ENCODE peak calls at places on chromosomes 12 and 14, in six cellular contexts. Z is upper lobe of right lung, V is neural progenitor cell, M is tibial artery, O is aorta, Y is body of pancreas. A is an unnamed sample.
A peak's percentile ranks its signal among the peaks of the same experiment; 100 is the strongest.

GRCh38 chr14:23562822-23563472 is 4.6 kb downstream of the AP1G2 start:
- DNase-seq in Z (no peak), M (no peak), O (no peak), Y (peak; percentile 62), V (peak; percentile 81), A (no peak)

GRCh38 chr12:57626111-57626928 is 6.7 kb downstream of the B4GALNT1 start:
- DNase-seq in Z (no peak), Y (no peak), M (no peak), V (no peak), O (no peak), A (no peak)

GRCh38 chr12:11499802-11500201 is 104.4 kb upstream of the PRB2 start:
- DNase-seq in M (no peak), V (no peak), Z (no peak), O (no peak), Y (no peak), A (no peak)

GRCh38 chr14:43369710-43370109 is 1137.4 kb downstream of the FSCB start:
- DNase-seq in Z (no peak), V (no peak), Y (no peak), O (no peak), M (no peak), A (no peak)

GRCh38 chr14:65846469-65846868 is 433.9 kb downstream of the FUT8 start:
- DNase-seq in O (no peak), M (no peak), Y (no peak), Z (no peak), V (no peak), A (no peak)

GRCh38 chr14:101733211-101733610 is 28.3 kb upstream of the PPP2R5C start:
- DNase-seq in Y (no peak), Z (no peak), O (no peak), M (no peak), V (no peak), A (no peak)

GRCh38 chr14:31949709-31950108 is 127.4 kb upstream of the ARHGAP5 start:
- DNase-seq in Y (no peak), O (no peak), V (no peak), Z (no peak), M (no peak), A (no peak)

GRCh38 chr12:22625671-22626251 is 790 bp downstream of the ETNK1 start:
- DNase-seq in Z (no peak), M (peak; percentile 23), O (no peak), V (peak; percentile 82), Y (no peak), A (no peak)

GRCh38 chr12:104568881-104569280 is 112.1 kb downstream of the CHST11 start:
- DNase-seq in O (no peak), Z (no peak), Y (no peak), M (no peak), V (no peak), A (no peak)

GRCh38 chr14:80278293-80279037 is 67.2 kb upstream of the DIO2 start:
- DNase-seq in M (peak; percentile 32), O (no peak), V (no peak), Y (peak; percentile 60), Z (no peak), A (peak; percentile 30)

GRCh38 chr14:88346048-88346639 is 23.1 kb upstream of the KCNK10 start:
- DNase-seq in M (no peak), V (no peak), O (no peak), Z (no peak), Y (no peak), A (no peak)

GRCh38 chr14:66398437-66398836 is 87.7 kb upstream of the CCDC196 start:
- DNase-seq in O (no peak), Z (no peak), V (no peak), M (no peak), Y (no peak), A (no peak)

GRCh38 chr12:57090924-57091632 is 2.2 kb downstream of the NAB2 start:
- DNase-seq in V (no peak), Y (no peak), Z (no peak), O (peak; percentile 83), M (peak; percentile 65), A (no peak)

GRCh38 chr12:72901685-72902084 is 629.5 kb downstream of the TRHDE start:
- DNase-seq in M (no peak), Y (no peak), V (no peak), Z (no peak), O (no peak), A (no peak)

GRCh38 chr12:13539051-13539450 is 342.5 kb downstream of the EMP1 start:
- DNase-seq in O (no peak), M (no peak), Z (no peak), Y (no peak), V (no peak), A (no peak)

GRCh38 chr12:3540387-3541320 is 49.7 kb downstream of the PRMT8 start:
- DNase-seq in Z (no peak), M (no peak), V (no peak), Y (no peak), O (no peak), A (no peak)

GRCh38 chr14:61561144-61561543 is 134.2 kb upstream of the HIF1A start:
- DNase-seq in M (no peak), O (no peak), V (peak; percentile 11), Z (no peak), Y (no peak), A (no peak)

GRCh38 chr12:50614167-50614762 is 109.5 kb downstream of the DIP2B start:
- DNase-seq in M (no peak), Y (no peak), O (no peak), V (no peak), Z (no peak), A (no peak)

GRCh38 chr14:44404021-44404420 is 103.1 kb downstream of the FSCB start:
- DNase-seq in Y (no peak), V (no peak), M (no peak), Z (no peak), O (no peak), A (no peak)

GRCh38 chr12:123937707-123938600 is 34.7 kb downstream of the CCDC92 start:
- DNase-seq in V (no peak), Y (no peak), M (no peak), Z (no peak), O (no peak), A (no peak)

GRCh38 chr12:124592481-124593160 is 25.2 kb upstream of the NCOR2 start:
- DNase-seq in Z (no peak), O (no peak), Y (no peak), M (no peak), V (no peak), A (no peak)

GRCh38 chr12:48768147-48768546 is 20.7 kb downstream of the ADCY6 start:
- DNase-seq in M (no peak), V (peak; percentile 79), Z (no peak), Y (no peak), O (no peak), A (no peak)

GRCh38 chr12:48768736-48769135 is 20.2 kb downstream of the ADCY6 start:
- DNase-seq in M (no peak), Y (no peak), V (no peak), Z (no peak), O (peak; percentile 63), A (no peak)

GRCh38 chr12:48765753-48766162 is 23.1 kb downstream of the ADCY6 start:
- DNase-seq in V (no peak), Y (no peak), M (no peak), Z (no peak), O (peak; percentile 51), A (no peak)

GRCh38 chr12:48767521-48767920 is 21.4 kb downstream of the ADCY6 start:
- DNase-seq in O (peak; percentile 27), V (no peak), Z (no peak), Y (no peak), M (no peak), A (no peak)

GRCh38 chr12:48767047-48767446 is 21.8 kb downstream of the ADCY6 start:
- DNase-seq in V (no peak), O (peak; percentile 82), M (peak; percentile 59), Y (no peak), Z (no peak), A (peak; percentile 78)
- H3K4me1 ChIP-seq in V (peaks cover 17% of the 10 kb centered on the region), O (no peaks in the 10 kb centered on the region), M (peaks cover 21% of the 10 kb centered on the region), Y (no peaks in the 10 kb centered on the region), Z (peaks cover 22% of the 10 kb centered on the region), A (no peaks in the 10 kb centered on the region)

GRCh38 chr14:71597955-71598659 is 334.1 kb upstream of the RGS6 start:
- DNase-seq in Z (no peak), M (no peak), V (no peak), Y (no peak), O (no peak), A (no peak)

GRCh38 chr14:71602524-71602923 is 329.7 kb upstream of the RGS6 start:
- DNase-seq in M (no peak), Y (no peak), Z (no peak), O (no peak), V (no peak), A (no peak)

GRCh38 chr14:71604231-71604630 is 328.0 kb upstream of the RGS6 start:
- DNase-seq in Y (no peak), Z (no peak), V (no peak), O (no peak), M (no peak), A (no peak)

GRCh38 chr14:71597289-71597920 is 334.8 kb upstream of the RGS6 start:
- DNase-seq in Z (no peak), Y (no peak), V (no peak), O (no peak), M (no peak), A (no peak)

DNA sequence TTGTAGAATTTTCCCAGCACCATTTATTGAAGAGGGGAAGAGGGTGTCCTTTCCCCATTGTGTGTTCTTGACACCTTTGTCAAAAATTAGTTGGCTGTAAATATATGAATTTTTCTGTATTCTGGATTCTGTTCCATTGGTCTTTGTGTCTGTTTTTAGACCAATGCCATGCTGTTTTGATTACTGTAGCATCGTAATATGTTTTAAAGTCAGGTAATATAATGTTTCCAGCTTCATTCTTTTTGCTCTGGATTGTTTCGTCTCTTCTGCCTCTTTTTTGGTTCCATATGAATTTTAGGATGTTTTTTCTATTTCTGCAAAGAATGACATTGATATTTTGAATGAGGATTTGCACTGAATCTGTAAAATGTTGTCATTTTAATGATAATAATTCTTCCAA is 331.9 kb upstream of the RGS6 start:
- DNase-seq in V (no peak), Y (no peak), M (no peak), O (no peak), Z (no peak), A (no peak)
- H3K4me1 ChIP-seq in V (peaks cover 11% of the 10 kb centered on the region), Y (no peaks in the 10 kb centered on the region), M (peaks cover 16% of the 10 kb centered on the region), O (no peaks in the 10 kb centered on the region), Z (no peaks in the 10 kb centered on the region), A (no peaks in the 10 kb centered on the region)

GRCh38 chr12:120920178-120920577 is 16.0 kb upstream of the SPPL3 start:
- DNase-seq in O (no peak), V (no peak), Y (no peak), M (no peak), Z (no peak), A (no peak)

GRCh38 chr12:120909633-120910318 is 5.6 kb upstream of the SPPL3 start:
- DNase-seq in V (no peak), Y (no peak), O (no peak), Z (no peak), M (no peak), A (no peak)

GRCh38 chr12:120917748-120918147 is 13.6 kb upstream of the SPPL3 start:
- DNase-seq in M (no peak), Y (no peak), Z (no peak), V (no peak), O (no peak), A (no peak)

GRCh38 chr12:120916561-120916960 is 12.4 kb upstream of the SPPL3 start:
- DNase-seq in V (no peak), Z (no peak), Y (no peak), M (no peak), O (peak; percentile 65), A (no peak)

GRCh38 chr12:120914794-120915193 is 10.6 kb upstream of the SPPL3 start:
- DNase-seq in Z (no peak), O (peak; percentile 52), Y (no peak), M (no peak), V (no peak), A (no peak)
- H3K4me1 ChIP-seq in Z (no peaks in the 10 kb centered on the region), O (no peaks in the 10 kb centered on the region), Y (no peaks in the 10 kb centered on the region), M (no peaks in the 10 kb centered on the region), V (no peaks in the 10 kb centered on the region), A (no peaks in the 10 kb centered on the region)

GRCh38 chr12:6946033-6946919 is 2.5 kb downstream of the C12orf57 start:
- DNase-seq in M (no peak), V (peak; percentile 82), Y (peak; percentile 99), Z (peak; percentile 97), O (no peak), A (peak; percentile 43)
- H3K4me1 ChIP-seq in M (peaks cover 31% of the 10 kb centered on the region), V (peaks cover 20% of the 10 kb centered on the region), Y (peaks cover 40% of the 10 kb centered on the region), Z (peaks cover 53% of the 10 kb centered on the region), O (no peaks in the 10 kb centered on the region), A (peaks cover 21% of the 10 kb centered on the region)

A was measured in psoas muscle.